ENCODE peak calls at places on chromosome 17, in four cellular contexts. X is adrenal gland, L is cardiac muscle cell, M is sigmoid colon. T is an unnamed sample. For H3K36me3 and H3K9me3, the result is how much of the 10 kb centered on the place peaks cover.

GRCh38 chr17:39240631-39241030 is 14.9 kb upstream of the STAC2 start:
- DNase-seq in L (no peak), X (no peak), M (peak), T (no peak)

GRCh38 chr17:2853111-2853721 is 57.0 kb downstream of the RAP1GAP2 start:
- DNase-seq in X (no peak), L (peak), M (peak), T (peak)

GRCh38 chr17:16171613-16172012 is 43.7 kb downstream of the NCOR1 start:
- DNase-seq in L (no peak), M (no peak), X (no peak), T (peak)

GRCh38 chr17:64599187-64599676 is 62.9 kb downstream of the SMURF2 start:
- DNase-seq in M (no peak), L (no peak), X (no peak), T (no peak)

GRCh38 chr17:6627019-6627418 is 13.5 kb downstream of the KIAA0753 start:
- DNase-seq in M (no peak), L (no peak), X (no peak), T (no peak)

GRCh38 chr17:47807421-47807820 is 14.2 kb downstream of the OSBPL7 start:
- DNase-seq in L (no peak), M (peak), X (no peak), T (no peak)

GRCh38 chr17:82948957-82949356 is 109.1 kb upstream of the ZNF750 start:
- DNase-seq in L (no peak), X (no peak), M (peak), T (no peak)

GRCh38 chr17:9928601-9929341 is 23.7 kb upstream of the RCVRN start:
- DNase-seq in M (no peak), L (peak), X (no peak), T (peak)

GRCh38 chr17:35373984-35374765 is 754 bp upstream of the SLFN11 start:
- DNase-seq in X (peak), L (peak), M (peak), T (peak)

GRCh38 chr17:51461578-51462004 is 201.2 kb downstream of the UTP18 start:
- DNase-seq in X (peak), M (no peak), L (peak), T (peak)

GRCh38 chr17:43024407-43025289 is at the start of gene RND2:
- DNase-seq in M (peak), L (peak), X (peak), T (peak)

GRCh38 chr17:15262291-15263205 is 2.6 kb downstream of the PMP22 start:
- DNase-seq in L (peak), X (peak), M (peak), T (peak)

GRCh38 chr17:81681672-81682071 is 1.9 kb downstream of the ARL16 start:
- DNase-seq in X (no peak), M (no peak), L (no peak), T (peak)

GRCh38 chr17:4205917-4206316 is 57.9 kb downstream of the ANKFY1 start:
- DNase-seq in L (no peak), M (no peak), X (no peak), T (no peak)

GRCh38 chr17:49887086-49887743 is 39.3 kb upstream of the TAC4 start:
- DNase-seq in X (no peak), M (no peak), L (no peak), T (no peak)

GRCh38 chr17:17877548-17878358 is 41.0 kb upstream of the SREBF1 start:
- DNase-seq in X (peak), M (peak), L (peak), T (peak)

GRCh38 chr17:14575349-14575966 is 274.6 kb downstream of the HS3ST3B1 start:
- DNase-seq in L (peak), X (no peak), M (no peak), T (no peak)

GRCh38 chr17:59074494-59074893 is 32.2 kb downstream of the TRIM37 start:
- DNase-seq in M (no peak), L (no peak), X (no peak), T (no peak)

GRCh38 chr17:29115906-29116651 is 64.1 kb downstream of the MYO18A start:
- DNase-seq in M (no peak), L (peak), X (no peak), T (peak)

GRCh38 chr17:29115435-29115834 is 64.8 kb downstream of the MYO18A start:
- DNase-seq in L (no peak), M (no peak), X (no peak), T (no peak)

GRCh38 chr17:29119265-29119664 is 60.9 kb downstream of the MYO18A start:
- DNase-seq in M (no peak), X (no peak), L (no peak), T (no peak)

GRCh38 chr17:29116652-29117439 is 63.4 kb downstream of the MYO18A start:
- DNase-seq in L (peak), M (peak), X (peak), T (peak)

GRCh38 chr17:29117440-29117753 is 62.8 kb downstream of the MYO18A start:
- DNase-seq in M (no peak), X (no peak), L (no peak), T (no peak)
- H3K36me3 ChIP-seq in M (under half), X (under half), L (half or more), T (under half)

GRCh38 chr17:29747660-29748059 is 124.9 kb upstream of the CORO6 start:
- DNase-seq in M (no peak), X (no peak), L (no peak), T (no peak)

GRCh38 chr17:29740017-29740416 is 117.3 kb upstream of the CORO6 start:
- DNase-seq in X (no peak), M (no peak), L (no peak), T (no peak)

GRCh38 chr17:29744121-29744520 is 121.4 kb upstream of the CORO6 start:
- DNase-seq in X (no peak), L (no peak), M (no peak), T (no peak)

GRCh38 chr17:29746669-29747068 is 124.0 kb upstream of the CORO6 start:
- DNase-seq in X (no peak), L (no peak), M (no peak), T (no peak)

DNA sequence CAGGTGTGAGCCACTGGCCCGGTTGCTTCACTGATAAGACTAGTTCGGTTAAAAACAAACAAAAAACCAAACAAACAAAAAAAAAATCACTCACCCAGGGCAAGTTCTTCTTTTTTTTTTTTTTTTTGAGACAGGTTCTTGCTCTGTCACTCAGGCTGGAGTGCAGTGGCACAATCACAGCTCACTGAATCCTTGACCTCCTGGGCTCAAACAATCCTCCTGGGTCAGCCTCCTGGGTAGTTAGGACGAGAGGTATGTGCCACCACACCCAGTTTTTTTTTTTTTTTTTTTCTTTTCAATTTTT is 119.5 kb upstream of the CORO6 start:
- DNase-seq in X (no peak), L (no peak), M (no peak), T (no peak)
- H3K4me3 ChIP-seq in X (no peak), L (no peak), M (no peak), T (no peak)

DNA sequence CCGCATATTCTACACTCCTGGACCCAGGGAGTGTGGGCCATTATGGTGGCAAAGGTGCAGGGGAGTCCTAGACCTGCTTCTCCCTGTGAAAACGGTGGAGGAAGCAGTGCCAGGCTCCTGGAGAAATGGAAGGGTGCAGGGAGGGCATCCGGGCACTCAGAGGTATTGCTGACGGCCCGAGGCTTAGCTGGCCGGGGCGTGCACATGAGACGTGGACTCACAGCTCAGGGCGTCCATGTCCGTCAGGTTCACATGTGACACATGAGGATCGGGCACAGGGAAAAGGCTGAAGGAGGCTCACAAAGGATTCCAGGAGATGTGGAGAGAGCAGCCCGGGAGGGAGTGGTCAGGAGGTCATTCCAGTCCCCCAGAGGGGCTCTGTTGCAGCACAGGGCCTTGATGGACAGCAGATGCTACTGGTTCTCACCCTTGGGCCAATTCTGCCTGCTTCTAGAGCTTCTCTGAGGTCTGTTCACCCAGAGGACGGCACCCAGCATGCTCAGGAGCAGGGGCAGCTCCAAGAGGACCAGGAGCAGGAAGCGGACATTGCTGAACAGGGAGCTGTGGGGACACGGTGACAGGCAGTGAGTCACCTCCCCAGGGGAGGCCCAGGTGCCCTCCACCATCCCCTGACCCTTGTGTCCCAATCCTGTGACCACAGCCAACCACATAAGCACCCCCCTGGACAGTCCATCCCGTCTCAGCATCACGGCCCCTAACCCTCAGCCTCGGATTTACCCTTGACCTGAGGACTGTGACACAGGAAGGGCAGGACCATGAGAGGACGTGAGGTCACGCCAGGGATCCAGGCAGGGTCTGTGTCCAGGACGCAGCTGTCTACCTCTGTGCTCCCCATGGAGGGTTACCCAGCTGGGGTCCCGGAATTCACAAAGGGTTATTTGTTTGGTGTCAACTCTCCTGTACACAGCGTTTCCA is 4.5 kb downstream of the CD300C start:
- DNase-seq in M (peak), L (no peak), X (no peak), T (no peak)
- H3K9me3 ChIP-seq in M (under half), L (under half), X (under half), T (under half)

GRCh38 chr17:29093090-29093871 is 50.3 kb downstream of the PIPOX start:
- DNase-seq in X (no peak), L (no peak), M (no peak), T (no peak)

GRCh38 chr17:29091591-29092291 is 48.8 kb downstream of the PIPOX start:
- DNase-seq in X (no peak), L (no peak), M (no peak), T (no peak)

GRCh38 chr17:29095439-29095838 is 52.5 kb downstream of the PIPOX start:
- DNase-seq in L (no peak), M (no peak), X (no peak), T (no peak)

GRCh38 chr17:29096094-29096493 is 53.2 kb downstream of the PIPOX start:
- DNase-seq in X (no peak), M (no peak), L (no peak), T (no peak)

GRCh38 chr17:29094101-29094708 is 51.3 kb downstream of the PIPOX start:
- DNase-seq in X (no peak), L (no peak), M (no peak), T (no peak)
- H3K36me3 ChIP-seq in X (under half), L (half or more), M (half or more), T (under half)